ENCODE peak calls at places on chromosomes 4 and X, in six cellular contexts. I, R, T, L, B and Q are unnamed samples.
A peak's percentile ranks its signal among the peaks of the same experiment; 100 is the strongest.

GRCh38 chr4:107564326-107564725 is 155.7 kb downstream of the PAPSS1 start:
- DNase-seq in I (no peak), R (no peak), B (peak; percentile 76), T (no peak), L (no peak), Q (no peak)

GRCh38 chrX:131477498-131477897 is 66.4 kb upstream of the OR13H1 start:
- DNase-seq in B (no peak), R (no peak), L (no peak), I (no peak), T (no peak), Q (no peak)

GRCh38 chr4:98517444-98518021 is 140.9 kb downstream of the TSPAN5 start:
- DNase-seq in I (peak; percentile 71), R (no peak), T (no peak), B (no peak), L (no peak), Q (no peak)

GRCh38 chr4:36285784-36286480 is 4.5 kb downstream of the DTHD1 start:
- DNase-seq in R (no peak), I (no peak), B (no peak), T (no peak), L (no peak), Q (no peak)

GRCh38 chrX:109345866-109346265 is 136.0 kb downstream of the GUCY2F start:
- DNase-seq in I (no peak), L (no peak), B (peak; percentile 5), T (no peak), R (no peak), Q (no peak)

GRCh38 chrX:72568406-72569092 is 4.1 kb downstream of the HDAC8 start:
- DNase-seq in B (peak; percentile 67), I (no peak), R (no peak), L (no peak), T (no peak), Q (no peak)

GRCh38 chrX:2336181-2336580 is 164.6 kb downstream of the DHRSX start:
- DNase-seq in R (no peak), T (no peak), L (no peak), I (no peak), B (peak; percentile 46), Q (no peak)

GRCh38 chr4:6548201-6548881 is 26.6 kb upstream of the MAN2B2 start:
- DNase-seq in T (no peak), B (peak; percentile 20), L (no peak), I (peak; percentile 50), R (no peak), Q (peak; percentile 83)

GRCh38 chr4:3108211-3108610 is 33.7 kb downstream of the HTT start:
- DNase-seq in I (no peak), B (peak; percentile 30), L (no peak), R (no peak), T (no peak), Q (no peak)

GRCh38 chr4:97216031-97216430 is 927.2 kb downstream of the STPG2 start:
- DNase-seq in B (no peak), T (no peak), I (no peak), L (no peak), R (no peak), Q (no peak)

GRCh38 chrX:50765986-50766385 is 48.0 kb downstream of the SHROOM4 start:
- DNase-seq in T (no peak), R (no peak), B (no peak), L (no peak), I (no peak), Q (no peak)

GRCh38 chrX:154043003-154043402 is 23.3 kb upstream of the IRAK1 start:
- DNase-seq in B (peak; percentile 43), L (no peak), R (no peak), T (no peak), I (no peak), Q (no peak)

GRCh38 chr4:98677799-98678198 is 19.4 kb upstream of the TSPAN5 start:
- DNase-seq in T (no peak), L (no peak), B (no peak), I (no peak), R (no peak), Q (no peak)

GRCh38 chrX:73850124-73851013 is 287.4 kb downstream of the CHIC1 start:
- DNase-seq in R (peak; percentile 59), L (no peak), I (peak; percentile 7), T (no peak), B (peak; percentile 38), Q (no peak)
- TF ChIP-seq CTCF in R (no peak), L (no peak), I (peak; percentile 53), T (no peak), B (peak; percentile 47), Q (no peak)

GRCh38 chrX:145393702-145394235 is 146.5 kb downstream of the SPANXN1 start:
- DNase-seq in B (no peak), T (no peak), R (peak; percentile 10), I (no peak), L (no peak), Q (no peak)
- TF ChIP-seq CTCF in B (peak; percentile 33), T (no peak), R (no peak), I (peak; percentile 11), L (peak; percentile 30), Q (no peak)

GRCh38 chrX:76555816-76556215 is 128.3 kb downstream of the MAGEE1 start:
- DNase-seq in T (no peak), B (peak; percentile 9), I (peak; percentile 4), L (no peak), R (no peak), Q (peak; percentile 44)
- TF ChIP-seq CTCF in T (no peak), B (peak; percentile 13), I (peak; percentile 27), L (no peak), R (no peak), Q (peak; percentile 36)

GRCh38 chr4:43244688-43245382 is 352.3 kb downstream of the GRXCR1 start:
- DNase-seq in I (no peak), L (no peak), B (no peak), T (no peak), R (no peak), Q (no peak)

GRCh38 chr4:43242611-43243010 is 350.1 kb downstream of the GRXCR1 start:
- DNase-seq in B (peak; percentile 12), T (no peak), L (no peak), R (no peak), I (no peak), Q (no peak)

GRCh38 chr4:43241104-43241503 is 348.6 kb downstream of the GRXCR1 start:
- DNase-seq in R (no peak), L (no peak), I (no peak), B (no peak), T (no peak), Q (no peak)

GRCh38 chr4:43238556-43238955 is 346.0 kb downstream of the GRXCR1 start:
- DNase-seq in R (no peak), L (no peak), T (no peak), I (no peak), B (no peak), Q (no peak)

GRCh38 chr4:43243433-43244116 is 351.1 kb downstream of the GRXCR1 start:
- DNase-seq in B (no peak), I (no peak), T (no peak), R (no peak), L (no peak), Q (no peak)
- TF ChIP-seq CTCF in B (no peak), I (no peak), T (no peak), R (no peak), L (no peak), Q (no peak)

GRCh38 chr4:186725422-186726149 is 1.9 kb upstream of the FAT1 start:
- DNase-seq in L (peak; percentile 80), T (peak; percentile 90), I (peak; percentile 56), R (peak; percentile 85), B (peak; percentile 91), Q (peak; percentile 70)
- TF ChIP-seq CTCF in L (peak; percentile 78), T (peak; percentile 19), I (peak; percentile 91), R (peak; percentile 66), B (peak; percentile 86), Q (no peak)